ENCODE peak calls at places on chromosomes 12 and 14, in six cellular contexts. V, F, P, G, Z and E are unnamed samples.

GRCh38 chr12:25845415-25845814 is 113.1 kb upstream of the RASSF8 start:
- DNase-seq in V (no peak), F (no peak), P (no peak), G (no peak), Z (no peak), E (no peak)

GRCh38 chr14:92615451-92615850 is 101.9 kb downstream of the RIN3 start:
- DNase-seq in V (no peak), F (no peak), P (no peak), G (no peak), Z (no peak), E (no peak)

GRCh38 chr14:103696466-103697071 is 18.7 kb downstream of the XRCC3 start:
- DNase-seq in V (no peak), F (no peak), P (peak), G (peak), Z (no peak), E (peak)

GRCh38 chr12:57069522-57069921 is 9.1 kb downstream of the NEMP1 start:
- DNase-seq in V (peak), F (peak), P (peak), G (peak), Z (peak), E (peak)

GRCh38 chr12:19288603-19289244 is 150.6 kb upstream of the AEBP2 start:
- DNase-seq in V (no peak), F (no peak), P (no peak), G (no peak), Z (peak), E (no peak)

GRCh38 chr14:91509083-91509877 is 830 bp downstream of the PPP4R3A start:
- DNase-seq in V (peak), F (peak), P (peak), G (peak), Z (peak), E (no peak)

GRCh38 chr12:9869307-9870161 is at the start of gene CLEC2B:
- DNase-seq in V (no peak), F (no peak), P (no peak), G (peak), Z (peak), E (peak)

GRCh38 chr12:8629486-8630033 is 16.9 kb upstream of the AICDA start:
- DNase-seq in V (no peak), F (no peak), P (no peak), G (no peak), Z (no peak), E (no peak)

GRCh38 chr12:108734200-108734906 is 3.0 kb upstream of the CORO1C start:
- DNase-seq in V (no peak), F (no peak), P (no peak), G (no peak), Z (peak), E (peak)

GRCh38 chr12:49489720-49490119 is 49.1 kb upstream of the KCNH3 start:
- DNase-seq in V (no peak), F (no peak), P (no peak), G (no peak), Z (no peak), E (peak)

GRCh38 chr14:85358136-85358785 is 171.7 kb upstream of the FLRT2 start:
- DNase-seq in V (no peak), F (no peak), P (no peak), G (no peak), Z (no peak), E (no peak)

GRCh38 chr12:103758310-103759089 is 82.5 kb downstream of the NT5DC3 start:
- DNase-seq in V (no peak), F (no peak), P (no peak), G (no peak), Z (no peak), E (no peak)

GRCh38 chr14:64119535-64119934 is 174.6 kb downstream of the ESR2 start:
- DNase-seq in V (no peak), F (no peak), P (no peak), G (no peak), Z (no peak), E (no peak)

GRCh38 chr12:120254809-120255208 is 10.7 kb downstream of the PXN start:
- DNase-seq in V (no peak), F (no peak), P (no peak), G (peak), Z (no peak), E (no peak)

GRCh38 chr12:14696265-14696741 is at the start of gene GUCY2C:
- DNase-seq in V (no peak), F (no peak), P (no peak), G (no peak), Z (peak), E (no peak)

GRCh38 chr12:5051913-5052312 is 8.2 kb downstream of the KCNA5 start:
- DNase-seq in V (no peak), F (no peak), P (no peak), G (no peak), Z (no peak), E (no peak)

GRCh38 chr14:40447032-40447431 is 1014.8 kb upstream of the FBXO33 start:
- DNase-seq in V (no peak), F (no peak), P (no peak), G (no peak), Z (no peak), E (no peak)

GRCh38 chr14:64569108-64570045 is 19.6 kb downstream of the PPP1R36 start:
- DNase-seq in V (no peak), F (peak), P (peak), G (peak), Z (peak), E (no peak)

GRCh38 chr12:9134981-9135628 is 19.4 kb upstream of the A2M start:
- DNase-seq in V (no peak), F (no peak), P (no peak), G (no peak), Z (no peak), E (no peak)

GRCh38 chr14:50864911-50865310 is 6.9 kb upstream of the ABHD12B start:
- DNase-seq in V (no peak), F (no peak), P (no peak), G (no peak), Z (no peak), E (no peak)

GRCh38 chr12:109606261-109607028 is 32.9 kb downstream of the MVK start:
- DNase-seq in V (peak), F (peak), P (peak), G (peak), Z (peak), E (no peak)

GRCh38 chr12:65493893-65494205 is 215.4 kb downstream of the MSRB3 start:
- DNase-seq in V (no peak), F (no peak), P (no peak), G (no peak), Z (no peak), E (no peak)

GRCh38 chr12:127389923-127390322 is 877.0 kb upstream of the TMEM132C start:
- DNase-seq in V (no peak), F (no peak), P (no peak), G (no peak), Z (peak), E (peak)

GRCh38 chr14:34425095-34425851 is 36.8 kb downstream of the SPTSSA start:
- DNase-seq in V (no peak), F (no peak), P (no peak), G (no peak), Z (peak), E (no peak)
- H3K27ac ChIP-seq in V (no peak), F (no peak), P (no peak), G (no peak), Z (peak), E (no peak)

DNA sequence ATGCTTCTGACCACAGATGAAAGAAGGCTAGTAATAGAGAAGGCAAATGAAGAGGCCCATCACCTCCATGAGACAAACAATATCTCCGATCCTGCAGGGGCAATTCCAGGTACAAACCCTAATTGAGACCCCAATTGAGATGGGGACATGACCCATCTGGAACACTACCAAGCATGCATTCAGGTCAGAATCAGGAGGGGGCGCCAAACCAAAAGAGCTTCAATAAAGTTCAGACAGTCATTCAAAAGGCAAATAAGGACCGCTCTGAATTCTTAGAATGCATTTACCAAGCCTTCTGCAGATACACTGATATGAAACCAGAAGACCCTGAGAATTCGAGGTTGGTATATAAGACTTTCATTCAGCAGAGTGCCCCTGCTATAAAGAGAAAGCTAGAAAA is 10.2 kb upstream of the EDDM3B start:
- DNase-seq in V (no peak), F (no peak), P (peak), G (peak), Z (peak), E (no peak)
- TF ChIP-seq CTCF in V (no peak), F (no peak), P (peak), G (no peak), Z (peak), E (no peak)

GRCh38 chr12:26939953-26940352 is 1.7 kb downstream of the FGFR1OP2 start:
- DNase-seq in V (no peak), F (no peak), P (no peak), G (no peak), Z (no peak), E (no peak)
- H3K27ac ChIP-seq in V (no peak), F (no peak), P (no peak), G (no peak), Z (no peak), E (no peak)

GRCh38 chr12:3342051-3342450 is 149.0 kb upstream of the PRMT8 start:
- DNase-seq in V (peak), F (peak), P (peak), G (peak), Z (peak), E (no peak)
- TF ChIP-seq CTCF in V (peak), F (no peak), P (peak), G (peak), Z (peak), E (peak)

GRCh38 chr12:95641299-95641947 is 90.1 kb upstream of the USP44 start:
- DNase-seq in V (no peak), F (no peak), P (no peak), G (no peak), Z (no peak), E (no peak)

GRCh38 chr12:95642583-95642982 is 91.3 kb upstream of the USP44 start:
- DNase-seq in V (no peak), F (no peak), P (no peak), G (no peak), Z (no peak), E (no peak)

GRCh38 chr12:95643251-95643650 is 92.0 kb upstream of the USP44 start:
- DNase-seq in V (no peak), F (no peak), P (no peak), G (no peak), Z (peak), E (no peak)

GRCh38 chr12:95648990-95649791 is 97.9 kb upstream of the USP44 start:
- DNase-seq in V (no peak), F (no peak), P (no peak), G (no peak), Z (peak), E (no peak)

DNA sequence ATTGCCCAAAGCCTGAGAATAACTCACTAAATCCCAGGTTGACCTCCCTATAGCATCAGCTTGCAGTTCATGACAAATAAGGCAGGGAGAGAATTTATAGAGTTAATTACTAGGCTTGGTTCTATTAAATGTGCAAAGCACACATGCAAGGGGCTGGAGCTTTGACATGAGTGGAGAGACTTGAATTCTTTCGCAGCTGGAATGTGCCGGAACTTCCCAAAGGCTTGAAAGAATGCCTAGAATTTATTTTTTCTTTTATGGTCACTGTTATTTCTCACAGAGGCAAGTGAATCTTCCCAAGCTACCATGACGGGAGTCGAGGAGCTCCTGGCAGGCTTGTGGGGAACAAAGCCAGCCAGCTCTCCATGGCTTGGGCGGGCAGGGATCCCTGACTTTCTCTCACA is 95.5 kb upstream of the USP44 start:
- DNase-seq in V (no peak), F (no peak), P (no peak), G (no peak), Z (no peak), E (peak)
- H3K27ac ChIP-seq in V (no peak), F (no peak), P (no peak), G (no peak), Z (no peak), E (peak)

GRCh38 chr12:11581179-11581755 is 68.2 kb upstream of the ETV6 start:
- DNase-seq in V (peak), F (peak), P (peak), G (peak), Z (peak), E (peak)

GRCh38 chr12:11576104-11576503 is 73.4 kb upstream of the ETV6 start:
- DNase-seq in V (no peak), F (no peak), P (no peak), G (no peak), Z (no peak), E (no peak)

GRCh38 chr12:11580125-11580751 is 69.2 kb upstream of the ETV6 start:
- DNase-seq in V (no peak), F (no peak), P (peak), G (no peak), Z (no peak), E (peak)

GRCh38 chr12:11578461-11578993 is 70.9 kb upstream of the ETV6 start:
- DNase-seq in V (no peak), F (no peak), P (no peak), G (no peak), Z (no peak), E (no peak)

DNA sequence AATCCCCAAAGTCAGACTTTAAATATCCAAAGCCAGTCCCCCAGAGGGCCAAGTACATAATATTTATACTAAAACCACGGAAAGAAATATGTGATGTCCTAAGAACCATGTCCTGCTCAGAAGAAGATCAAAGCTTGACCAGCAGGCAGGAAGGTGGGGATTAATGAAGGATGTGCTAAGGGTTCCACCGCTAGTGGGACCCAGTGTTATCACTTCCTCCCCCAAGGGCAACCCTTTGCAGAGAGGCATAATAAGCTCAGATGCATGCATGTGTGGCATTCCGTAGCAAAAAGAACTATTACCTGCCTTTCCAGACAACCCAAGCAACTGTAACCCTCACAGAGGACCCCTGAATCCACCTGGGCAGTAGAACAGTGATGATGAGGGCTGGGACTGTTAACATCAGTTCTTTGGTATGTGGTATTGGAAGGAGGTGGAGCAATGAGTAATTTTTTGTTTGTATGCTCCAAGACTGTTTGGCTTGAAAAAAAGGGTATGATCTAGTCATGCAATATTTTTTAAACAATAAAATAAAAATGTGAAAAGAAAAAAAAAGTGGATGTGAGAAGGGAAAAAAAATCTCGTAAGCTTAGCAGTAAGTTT is 71.7 kb upstream of the ETV6 start:
- DNase-seq in V (no peak), F (no peak), P (no peak), G (no peak), Z (no peak), E (no peak)
- TF ChIP-seq CTCF in V (peak), F (no peak), P (no peak), G (no peak), Z (no peak), E (no peak)

GRCh38 chr12:97756066-97756701 is 293.6 kb downstream of the RMST start:
- DNase-seq in V (no peak), F (no peak), P (no peak), G (no peak), Z (peak), E (no peak)
- H3K27ac ChIP-seq in V (no peak), F (no peak), P (peak), G (no peak), Z (no peak), E (no peak)

GRCh38 chr14:33469898-33470297 is 481.0 kb downstream of the EGLN3 start:
- DNase-seq in V (no peak), F (no peak), P (no peak), G (no peak), Z (no peak), E (no peak)

GRCh38 chr14:33477752-33478151 is 473.1 kb downstream of the EGLN3 start:
- DNase-seq in V (no peak), F (no peak), P (no peak), G (no peak), Z (no peak), E (no peak)

GRCh38 chr14:33480589-33481184 is 470.2 kb downstream of the EGLN3 start:
- DNase-seq in V (peak), F (no peak), P (no peak), G (no peak), Z (no peak), E (no peak)

GRCh38 chr14:33475623-33476022 is 475.3 kb downstream of the EGLN3 start:
- DNase-seq in V (peak), F (no peak), P (peak), G (peak), Z (peak), E (no peak)
- TF ChIP-seq CTCF in V (peak), F (no peak), P (peak), G (no peak), Z (peak), E (peak)

GRCh38 chr14:22485178-22485577 is 103.8 kb downstream of the DAD1 start:
- DNase-seq in V (peak), F (no peak), P (no peak), G (no peak), Z (no peak), E (no peak)
- H3K27ac ChIP-seq in V (no peak), F (no peak), P (peak), G (no peak), Z (no peak), E (no peak)